ENCODE peak calls at places on chromosomes 13 and 19, in nine cellular contexts. E, T, D, O, P, H, L, R and J are unnamed samples. For H3K27me3, the result is how much of the 10 kb centered on the place peaks cover.

GRCh38 chr19:8323781-8324185 is 2.5 kb downstream of the RPS28 start:
- DNase-seq in H (no peak), P (no peak), T (no peak), E (no peak), D (no peak), O (no peak), R (no peak), L (no peak), J (no peak)

GRCh38 chr19:19591133-19591825 is 27.2 kb downstream of the PBX4 start:
- DNase-seq in H (no peak), E (peak), P (peak), D (peak), O (peak), R (no peak), T (peak), L (peak), J (peak)

GRCh38 chr13:76921516-76921915 is 26.8 kb upstream of the ACOD1 start:
- DNase-seq in O (no peak), D (no peak), L (peak), P (peak), H (no peak), T (no peak), R (no peak), E (no peak), J (no peak)

GRCh38 chr13:25753976-25754375 is 297.8 kb downstream of the SHISA2 start:
- DNase-seq in H (no peak), T (no peak), O (no peak), P (peak), E (no peak), R (no peak), D (no peak), L (no peak), J (no peak)

GRCh38 chr13:108787709-108788394 is 158.4 kb downstream of the MYO16 start:
- DNase-seq in P (no peak), E (no peak), R (no peak), L (no peak), T (no peak), O (no peak), D (no peak), H (peak), J (no peak)

GRCh38 chr13:73932091-73932490 is 202.1 kb downstream of the KLF12 start:
- DNase-seq in L (no peak), T (no peak), E (no peak), P (peak), D (no peak), R (no peak), H (no peak), O (no peak), J (no peak)

GRCh38 chr19:28710278-28710677 is 502.7 kb downstream of the UQCRFS1 start:
- DNase-seq in R (no peak), H (peak), E (no peak), P (peak), D (peak), O (no peak), T (no peak), L (peak), J (peak)

GRCh38 chr13:51425410-51426042 is 27.3 kb downstream of the INTS6 start:
- DNase-seq in O (no peak), R (no peak), T (no peak), E (no peak), P (peak), H (no peak), D (no peak), L (no peak), J (no peak)

GRCh38 chr19:45217957-45218334 is 27.3 kb downstream of the EXOC3L2 start:
- DNase-seq in D (no peak), E (no peak), T (no peak), H (no peak), P (no peak), L (no peak), R (no peak), O (no peak), J (no peak)

GRCh38 chr13:30639671-30640070 is 22.0 kb downstream of the USPL1 start:
- DNase-seq in P (peak), E (no peak), O (no peak), T (no peak), R (no peak), D (no peak), H (no peak), L (no peak), J (no peak)

GRCh38 chr13:99982741-99983400 is 1.3 kb downstream of the ZIC2 start:
- DNase-seq in P (no peak), R (no peak), T (no peak), H (peak), D (no peak), E (no peak), L (no peak), O (no peak), J (no peak)

GRCh38 chr19:917323-918151 is at the start of gene KISS1R:
- DNase-seq in O (no peak), L (no peak), T (peak), P (no peak), R (no peak), D (no peak), H (peak), E (peak), J (no peak)

GRCh38 chr13:39374741-39375189 is 228.2 kb downstream of the LHFPL6 start:
- DNase-seq in T (no peak), H (no peak), D (no peak), P (peak), O (no peak), R (no peak), L (peak), E (no peak), J (no peak)

GRCh38 chr19:1266818-1267440 is 2.2 kb upstream of the CIRBP start:
- DNase-seq in O (no peak), P (no peak), D (no peak), T (peak), R (peak), E (peak), L (no peak), H (peak), J (no peak)

GRCh38 chr19:49423985-49424303 is 703 bp upstream of the PTH2 start:
- DNase-seq in H (no peak), O (no peak), E (no peak), L (no peak), D (no peak), P (no peak), T (no peak), R (no peak), J (no peak)

GRCh38 chr13:84413016-84413415 is 530.7 kb upstream of the SLITRK1 start:
- DNase-seq in E (no peak), R (no peak), T (no peak), H (no peak), L (no peak), P (peak), O (no peak), D (no peak), J (no peak)

GRCh38 chr13:84417426-84417825 is 535.2 kb upstream of the SLITRK1 start:
- DNase-seq in T (no peak), H (no peak), P (peak), L (peak), O (no peak), E (no peak), R (no peak), D (no peak), J (no peak)

GRCh38 chr13:84418041-84418440 is 535.8 kb upstream of the SLITRK1 start:
- DNase-seq in O (no peak), R (no peak), D (no peak), P (no peak), H (no peak), T (no peak), L (no peak), E (no peak), J (no peak)
- TF ChIP-seq CTCF in O (no peak), R (no peak), D (no peak), P (no peak), H (no peak), T (no peak), L (no peak), E (no peak), J (no peak)

DNA sequence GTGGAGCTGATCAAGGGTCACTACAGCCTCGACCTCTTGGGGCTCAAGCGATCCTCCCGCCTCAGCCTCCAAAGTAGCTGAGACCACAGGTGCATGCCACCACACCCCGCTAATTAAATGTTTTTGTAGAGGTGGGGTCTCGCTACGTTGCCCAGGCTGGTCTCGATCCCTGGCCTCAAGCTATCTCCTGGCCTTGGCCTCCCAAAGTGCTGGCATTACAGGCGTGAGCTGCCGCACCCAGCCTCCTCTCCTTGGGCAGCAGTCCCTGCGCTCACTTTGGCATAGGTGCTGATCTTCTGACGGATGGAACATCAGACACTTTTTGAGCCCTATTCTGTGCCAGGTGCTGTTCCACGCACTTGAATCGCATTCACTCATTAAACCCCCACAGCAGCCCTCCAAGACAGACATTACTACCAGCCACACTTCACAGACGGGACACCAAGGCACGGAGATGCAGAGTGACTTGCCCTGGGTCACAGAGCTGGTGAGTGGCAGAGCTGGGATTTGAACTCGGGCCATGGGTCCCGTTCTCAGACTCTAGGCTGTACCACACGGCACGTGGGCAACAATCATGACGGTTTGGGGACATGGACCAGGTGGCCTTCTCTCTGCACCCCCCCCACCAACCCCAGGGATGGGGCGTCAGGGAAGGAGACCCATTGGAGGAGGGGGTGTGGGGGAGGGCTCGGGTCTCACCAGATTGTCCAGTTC is 3.2 kb downstream of the MEIS3 start:
- DNase-seq in L (no peak), P (no peak), T (no peak), O (no peak), D (no peak), E (no peak), H (no peak), R (no peak), J (no peak)
- H3K27me3 ChIP-seq in L (under half), P (under half), T (under half), O (under half), D (under half), E (under half), H (under half), R (under half), J (half or more)

GRCh38 chr13:49608932-49609331 is 19.4 kb upstream of the ARL11 start:
- DNase-seq in O (no peak), L (no peak), R (no peak), H (no peak), D (no peak), T (no peak), E (no peak), P (no peak), J (no peak)

GRCh38 chr13:49607761-49608160 is 20.5 kb upstream of the ARL11 start:
- DNase-seq in P (no peak), H (no peak), T (no peak), L (no peak), E (no peak), O (no peak), D (no peak), R (no peak), J (no peak)

GRCh38 chr13:49604570-49604969 is 19.2 kb upstream of the RCBTB1 start:
- DNase-seq in P (no peak), H (no peak), R (no peak), E (no peak), T (no peak), D (no peak), L (no peak), O (no peak), J (no peak)

GRCh38 chr13:49610176-49610575 is 18.1 kb upstream of the ARL11 start:
- DNase-seq in E (no peak), L (no peak), T (no peak), R (peak), O (no peak), P (peak), D (no peak), H (peak), J (no peak)

GRCh38 chr13:49606747-49607648 is 21.3 kb upstream of the ARL11 start:
- DNase-seq in L (peak), E (peak), H (peak), O (peak), T (peak), D (peak), R (peak), P (peak), J (peak)
- TF ChIP-seq CTCF in L (peak), E (peak), H (peak), O (peak), T (peak), D (peak), R (peak), P (peak), J (peak)

GRCh38 chr19:12987190-12987589 is 8.1 kb upstream of the NFIX start:
- DNase-seq in P (no peak), E (no peak), H (no peak), L (no peak), D (no peak), O (no peak), R (no peak), T (no peak), J (no peak)
- H3K27me3 ChIP-seq in P (under half), E (half or more), H (under half), L (under half), D (under half), O (under half), R (under half), T (under half), J (under half)

GRCh38 chr19:33398361-33399060 is 25.0 kb downstream of the CEBPG start:
- DNase-seq in L (no peak), T (no peak), P (no peak), E (no peak), R (no peak), H (no peak), D (no peak), O (no peak), J (no peak)

GRCh38 chr19:33399081-33399744 is 25.7 kb downstream of the CEBPG start:
- DNase-seq in D (no peak), E (no peak), H (no peak), P (no peak), O (no peak), R (no peak), L (no peak), T (no peak), J (no peak)

GRCh38 chr19:33395561-33396550 is 22.3 kb downstream of the CEBPG start:
- DNase-seq in P (peak), D (peak), L (no peak), R (no peak), H (peak), O (no peak), E (no peak), T (no peak), J (no peak)

GRCh38 chr19:33396701-33397535 is 23.4 kb downstream of the CEBPG start:
- DNase-seq in E (peak), L (no peak), P (no peak), H (peak), T (no peak), O (no peak), D (no peak), R (no peak), J (no peak)

DNA sequence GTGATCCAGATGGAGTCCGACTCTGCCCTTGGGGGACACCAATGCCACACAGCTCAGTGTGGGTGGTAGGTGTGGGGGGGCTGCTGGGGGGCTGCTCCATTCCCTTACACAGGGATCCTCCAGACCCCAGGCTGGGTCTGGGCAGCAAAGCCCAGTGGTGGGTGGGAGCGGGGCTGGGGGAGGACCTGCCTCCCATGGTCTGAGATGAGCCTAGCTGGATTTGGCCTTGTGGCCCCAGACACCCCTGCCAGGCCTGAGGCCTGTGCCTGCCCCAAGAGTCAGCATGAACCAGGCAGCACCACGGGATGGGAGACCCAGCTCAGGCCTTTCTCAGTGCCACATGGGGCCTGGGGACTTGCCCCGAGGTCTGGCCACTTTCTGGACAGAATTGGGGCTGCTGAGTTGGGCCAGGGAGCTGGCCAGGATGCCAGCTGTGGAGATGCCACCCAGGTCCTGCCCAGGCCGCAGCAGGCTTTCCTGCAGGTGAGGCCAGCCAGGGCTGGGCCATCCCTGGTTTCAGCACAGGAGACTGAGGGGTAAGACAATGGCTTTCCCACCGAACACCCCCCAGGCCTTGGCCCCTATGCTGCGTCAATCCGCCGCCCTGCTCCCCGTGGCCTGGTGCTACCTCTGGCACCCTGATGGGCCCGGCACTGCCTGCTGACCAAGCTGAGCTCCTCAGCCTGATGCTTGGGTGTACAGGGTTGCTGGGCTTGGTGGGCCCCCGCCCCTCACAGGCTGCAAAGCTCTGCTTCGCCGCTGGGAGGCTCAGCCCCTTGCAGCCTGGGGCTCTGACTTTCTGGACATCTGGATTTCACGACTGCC is 24.2 kb downstream of the CEBPG start:
- DNase-seq in O (no peak), T (no peak), E (peak), L (no peak), R (no peak), P (no peak), H (peak), D (no peak), J (no peak)
- TF ChIP-seq CTCF in O (peak), T (no peak), E (peak), L (no peak), R (peak), P (no peak), H (no peak), D (no peak), J (no peak)

GRCh38 chr13:27104606-27105005 is 67.0 kb downstream of the USP12 start:
- DNase-seq in D (no peak), P (no peak), H (no peak), R (no peak), O (no peak), E (no peak), L (no peak), T (no peak), J (no peak)
- H3K27me3 ChIP-seq in D (under half), P (under half), H (under half), R (under half), O (under half), E (under half), L (under half), T (under half), J (under half)

GRCh38 chr19:9671654-9672053 is 3.2 kb downstream of the ZNF562 start:
- DNase-seq in P (no peak), E (no peak), L (no peak), T (no peak), D (no peak), R (no peak), O (no peak), H (no peak), J (no peak)
- TF ChIP-seq CTCF in P (no peak), E (no peak), L (no peak), T (no peak), D (no peak), R (no peak), O (no peak), H (no peak), J (no peak)

GRCh38 chr13:112762690-112763080 is 72.8 kb downstream of the ATP11A start:
- DNase-seq in R (peak), P (no peak), O (no peak), D (no peak), T (no peak), L (no peak), E (no peak), H (no peak), J (no peak)
- H3K27me3 ChIP-seq in R (under half), P (under half), O (under half), D (under half), T (under half), L (under half), E (under half), H (under half), J (under half)

DNA sequence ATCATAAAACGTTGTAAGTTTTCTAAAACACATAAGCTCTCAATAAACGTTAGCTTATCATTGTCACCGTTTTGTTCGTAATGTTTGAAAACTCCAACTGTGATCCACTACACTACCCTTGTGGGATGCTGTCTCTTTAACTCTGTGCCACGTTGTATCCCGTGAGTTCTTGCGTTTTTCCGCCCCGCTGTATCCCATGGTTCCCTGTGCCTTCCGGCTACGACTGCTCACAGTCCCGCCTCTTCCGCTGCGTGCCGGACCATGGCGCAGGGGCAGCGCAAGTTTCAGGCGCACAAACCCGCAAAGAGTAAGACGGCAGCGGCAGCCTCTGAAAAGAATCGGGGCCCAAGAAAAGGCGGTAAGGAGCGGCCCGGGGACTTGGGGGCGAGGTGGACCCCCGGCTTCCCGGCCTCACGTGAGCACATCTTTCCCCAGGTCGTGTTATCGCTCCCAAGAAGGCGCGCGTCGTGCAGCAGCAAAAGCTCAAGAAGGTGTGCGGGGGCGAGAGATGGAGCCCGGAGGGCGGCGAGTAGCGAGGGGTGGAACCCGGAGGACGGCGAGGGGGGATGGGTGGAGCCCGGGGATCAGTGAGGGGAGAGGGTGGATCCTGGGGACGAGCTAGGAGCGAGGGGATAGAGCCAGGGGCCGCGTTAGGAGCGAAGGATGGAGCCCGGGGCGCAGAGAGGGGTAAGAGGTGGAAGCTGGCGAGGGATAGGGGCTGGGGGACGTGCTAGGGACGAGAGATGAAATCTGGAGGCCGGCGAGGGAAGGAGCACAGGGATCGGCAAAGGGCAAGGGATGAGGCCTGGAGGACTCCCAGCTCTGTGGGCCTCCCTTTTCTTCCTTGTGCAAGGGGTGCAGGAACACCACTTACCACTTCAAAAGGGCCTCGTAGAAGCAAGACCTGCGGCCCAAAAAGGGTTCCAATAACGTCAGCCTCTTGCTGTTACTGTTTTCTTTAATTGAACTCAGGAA is at the start of gene C19orf53:
- DNase-seq in T (peak), D (peak), E (peak), P (peak), L (peak), R (peak), H (peak), O (peak), J (no peak)
- TF ChIP-seq CTCF in T (peak), D (no peak), E (no peak), P (no peak), L (no peak), R (no peak), H (no peak), O (no peak), J (no peak)

DNA sequence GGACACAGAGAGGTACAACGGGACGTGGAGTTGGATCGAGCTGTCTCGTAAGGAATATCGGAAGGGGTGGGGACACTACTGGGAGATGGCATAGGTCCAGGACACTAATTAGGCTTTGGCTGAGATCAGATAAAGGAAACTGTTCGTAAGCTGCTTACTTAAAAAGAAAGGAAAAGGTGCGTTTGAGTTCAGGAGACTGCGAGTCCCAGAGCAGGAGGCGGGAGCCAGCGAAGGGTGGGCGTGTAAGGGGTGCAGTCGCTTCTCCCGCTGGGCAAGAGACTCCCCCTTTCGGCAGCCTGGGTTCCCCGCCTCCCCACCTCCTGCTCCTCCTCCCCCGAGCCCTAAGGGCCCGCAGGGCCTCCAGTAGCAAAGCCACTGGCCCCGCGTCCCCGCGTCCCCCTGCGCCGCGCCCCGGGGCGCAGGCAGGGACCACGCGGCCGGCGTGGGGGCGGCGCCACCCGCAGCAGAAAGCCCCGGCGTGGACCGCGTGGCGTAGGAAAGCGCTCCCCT is 571 bp downstream of the ABCC4 start:
- DNase-seq in E (peak), T (peak), O (peak), L (peak), P (peak), H (peak), D (peak), R (peak), J (no peak)
- H3K27me3 ChIP-seq in E (under half), T (under half), O (under half), L (under half), P (under half), H (under half), D (under half), R (under half), J (under half)